ENCODE peak calls at places on chromosome 12, in ten cellular contexts. M is NCI-H2171; L is NCI-H1105 treated with DMSO at 0.1 percent for 48 hours; J is GM12891; Z is testis; O is nucleus accumbens; H is Kasumi-1; N is stimulated activated naive CD4-positive, alpha-beta T cell; E is PC-9; V is COLO829. F is an unnamed sample.

GRCh38 chr12:113445544-113446176 is 23.5 kb downstream of the SDSL start:
- DNase-seq in L (no peak), M (no peak), J (no peak), V (no peak), E (no peak), O (no peak), N (no peak), H (peak), Z (no peak), F (no peak)

GRCh38 chr12:18141583-18141982 is 51.6 kb upstream of the RERGL start:
- DNase-seq in Z (no peak), L (peak), N (no peak), M (no peak), H (no peak), E (no peak), O (no peak), J (no peak), V (no peak), F (peak)

GRCh38 chr12:47120736-47121135 is 41.0 kb upstream of the AMIGO2 start:
- DNase-seq in M (no peak), L (no peak), V (no peak), J (no peak), O (no peak), Z (no peak), H (no peak), N (no peak), E (no peak), F (no peak)

GRCh38 chr12:40645361-40645760 is 46.9 kb upstream of the CNTN1 start:
- DNase-seq in M (no peak), N (no peak), Z (no peak), E (no peak), H (no peak), J (no peak), V (no peak), L (no peak), O (no peak), F (no peak)

GRCh38 chr12:125184213-125184952 is 119.1 kb downstream of the AACS start:
- DNase-seq in V (no peak), H (no peak), Z (no peak), L (peak), O (no peak), N (no peak), J (no peak), E (no peak), M (no peak), F (no peak)

GRCh38 chr12:49899921-49900320 is 3.8 kb downstream of the FAIM2 start:
- DNase-seq in J (no peak), Z (no peak), L (no peak), M (no peak), H (no peak), O (no peak), V (no peak), E (no peak), N (no peak), F (no peak)

GRCh38 chr12:121872546-121873223 is 14.0 kb upstream of the HPD start:
- DNase-seq in H (no peak), J (no peak), E (no peak), V (no peak), L (peak), Z (no peak), O (peak), N (no peak), M (no peak), F (peak)

GRCh38 chr12:11228268-11228879 is 41.1 kb downstream of the PRB3 start:
- DNase-seq in O (no peak), Z (peak), M (no peak), L (peak), J (peak), V (peak), H (peak), N (no peak), E (no peak), F (no peak)

GRCh38 chr12:27682534-27682933 is 13.7 kb upstream of the REP15 start:
- DNase-seq in Z (no peak), J (no peak), O (no peak), L (no peak), N (no peak), M (no peak), E (no peak), V (no peak), H (no peak), F (no peak)

F was measured in COR-L47.